ENCODE peak calls at places on chromosomes 4 and X, in six cellular contexts. Y, L, A, N, M and O are unnamed samples. For H3K79me1, the result is how much of the 10 kb centered on the place peaks cover.

GRCh38 chrX:22950278-22951266 is 49.2 kb upstream of the DDX53 start:
- DNase-seq in Y (no peak), M (no peak), A (no peak), L (peak), N (no peak), O (peak)

GRCh38 chr4:4384837-4385236 is 2.1 kb upstream of the NSG1 start:
- DNase-seq in Y (peak), A (peak), L (peak), M (peak), N (peak), O (peak)

GRCh38 chr4:110484767-110485166 is 8.8 kb downstream of the ENPEP start:
- DNase-seq in N (no peak), L (peak), M (peak), A (no peak), Y (no peak), O (peak)

GRCh38 chrX:43500996-43501694 is 155.0 kb upstream of the MAOA start:
- DNase-seq in Y (no peak), M (peak), L (no peak), N (no peak), A (no peak), O (no peak)

GRCh38 chr4:13921805-13922204 is 294.3 kb upstream of the BOD1L1 start:
- DNase-seq in A (no peak), Y (no peak), L (peak), N (no peak), M (no peak), O (peak)

GRCh38 chr4:144820115-144820514 is 174.2 kb downstream of the HHIP start:
- DNase-seq in M (no peak), Y (no peak), A (no peak), N (no peak), L (peak), O (no peak)

GRCh38 chrX:49001521-49002090 is 458 bp downstream of the GRIPAP1 start:
- DNase-seq in Y (peak), N (peak), L (peak), A (peak), M (peak), O (peak)

GRCh38 chr4:26302390-26302897 is 18.4 kb upstream of the RBPJ start:
- DNase-seq in M (no peak), Y (no peak), N (no peak), A (no peak), L (no peak), O (no peak)

GRCh38 chr4:120198411-120198810 is 131.8 kb upstream of the MAD2L1 start:
- DNase-seq in A (no peak), L (no peak), M (no peak), Y (no peak), N (no peak), O (no peak)

GRCh38 chrX:153867671-153868070 is 18.3 kb downstream of the L1CAM start:
- DNase-seq in A (no peak), Y (no peak), N (no peak), M (no peak), L (no peak), O (no peak)

GRCh38 chrX:153866302-153867019 is 19.5 kb downstream of the L1CAM start:
- DNase-seq in L (no peak), A (no peak), Y (no peak), N (no peak), M (no peak), O (no peak)

GRCh38 chrX:153865685-153866084 is 20.3 kb downstream of the L1CAM start:
- DNase-seq in L (no peak), A (no peak), N (no peak), M (no peak), Y (no peak), O (no peak)

GRCh38 chrX:153868576-153869472 is 17.1 kb downstream of the L1CAM start:
- DNase-seq in M (no peak), N (no peak), Y (no peak), L (no peak), A (no peak), O (no peak)

GRCh38 chrX:153867139-153867538 is 18.8 kb downstream of the L1CAM start:
- DNase-seq in Y (no peak), L (no peak), N (no peak), A (no peak), M (no peak), O (no peak)
- H3K18ac ChIP-seq in Y (no peak), L (no peak), N (no peak), A (no peak), M (no peak), O (no peak)

GRCh38 chr4:5881340-5881739 is 11.5 kb downstream of the CRMP1 start:
- DNase-seq in N (no peak), L (peak), M (no peak), A (no peak), Y (no peak), O (no peak)
- H3K79me1 ChIP-seq in N (under half), L (under half), M (under half), A (under half), Y (under half), O (under half)

DNA sequence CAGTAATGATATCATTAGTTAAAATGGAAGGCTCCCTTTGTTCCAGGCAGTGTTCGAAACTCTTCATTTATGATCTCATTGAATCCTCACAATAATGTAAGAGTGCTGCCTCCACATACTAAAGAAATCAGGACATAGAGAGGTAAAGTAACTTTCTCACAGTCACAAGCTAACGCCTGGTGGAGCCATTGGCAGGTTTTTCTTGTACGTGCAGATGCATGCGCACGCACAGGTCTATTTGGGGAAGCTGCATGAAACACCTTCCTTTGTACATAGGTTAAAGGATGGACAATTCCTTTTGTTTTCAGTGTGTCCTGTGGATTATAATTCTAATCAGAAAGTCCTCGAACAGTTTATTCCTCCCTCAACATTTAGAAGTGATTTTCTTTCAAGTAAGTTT is 176.2 kb downstream of the RAPGEF2 start:
- DNase-seq in Y (no peak), L (no peak), M (no peak), N (no peak), A (no peak), O (no peak)
- H3K14ac ChIP-seq in Y (no peak), L (no peak), M (no peak), N (no peak), A (no peak), O (no peak)

DNA sequence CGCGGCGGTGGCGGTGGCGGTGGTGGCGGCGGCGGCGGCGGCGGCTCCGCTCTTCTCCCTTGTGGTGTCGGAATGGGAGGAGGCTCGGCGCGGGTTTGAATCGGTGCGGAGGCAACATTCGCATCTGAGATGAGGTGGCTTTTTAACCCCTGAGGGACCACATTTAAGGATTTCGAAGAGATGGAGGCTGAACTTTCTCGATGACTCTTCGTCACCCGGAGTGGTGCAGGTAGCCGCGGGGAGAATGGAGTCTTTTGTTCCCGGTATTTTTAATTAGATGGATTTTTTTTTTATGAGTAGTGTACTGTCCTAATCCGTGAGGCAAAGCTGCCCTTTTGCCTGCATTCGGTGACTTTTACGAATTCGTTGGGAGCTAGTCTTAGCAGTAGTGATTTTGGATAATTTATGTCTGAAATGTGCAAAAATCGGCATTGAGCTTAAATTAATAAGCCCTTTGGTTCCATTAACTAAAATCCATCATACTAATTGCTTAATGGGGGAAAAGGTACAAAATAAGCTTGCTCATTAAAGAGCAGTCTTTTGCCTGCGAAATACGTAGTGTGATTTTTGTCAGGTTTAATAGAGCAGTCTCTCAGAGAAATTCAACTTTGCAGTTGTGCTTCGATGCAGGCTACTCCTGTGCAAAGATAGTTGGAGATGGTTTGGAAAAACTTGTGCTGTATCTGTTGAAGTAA is 206.1 kb downstream of the TENM3 start:
- DNase-seq in A (peak), L (peak), M (peak), Y (no peak), N (peak), O (peak)
- H3K18ac ChIP-seq in A (no peak), L (peak), M (peak), Y (peak), N (peak), O (peak)

DNA sequence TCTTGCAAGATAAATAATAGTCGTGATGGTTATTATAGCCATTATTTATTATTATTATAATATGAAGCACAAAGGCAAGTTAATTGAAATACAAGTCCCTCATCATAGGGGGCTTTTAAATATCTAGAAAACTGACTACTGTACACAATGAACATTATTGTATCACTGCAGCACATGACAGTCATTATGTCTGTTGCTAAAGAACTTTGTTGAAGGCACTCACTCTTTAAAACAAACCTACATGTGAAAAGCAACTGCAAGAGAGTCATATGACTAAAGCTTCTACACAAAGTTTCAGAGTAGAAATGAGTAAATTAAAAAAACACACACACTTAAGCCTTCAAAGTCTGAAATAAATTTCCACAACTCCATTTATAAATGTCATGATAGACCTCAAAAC is 23.3 kb upstream of the DCAF12L1 start:
- DNase-seq in M (no peak), Y (no peak), A (no peak), N (no peak), L (no peak), O (no peak)
- H3K79me1 ChIP-seq in M (under half), Y (under half), A (under half), N (under half), L (under half), O (under half)

GRCh38 chrX:77937291-77937690 is 26.8 kb downstream of the ATP7A start:
- DNase-seq in Y (no peak), L (peak), M (no peak), A (no peak), N (no peak), O (peak)

GRCh38 chrX:77936299-77936698 is 25.8 kb downstream of the ATP7A start:
- DNase-seq in L (peak), Y (no peak), A (no peak), N (no peak), M (no peak), O (no peak)

GRCh38 chrX:77938083-77938482 is 27.6 kb downstream of the ATP7A start:
- DNase-seq in L (no peak), M (no peak), Y (no peak), A (no peak), N (no peak), O (no peak)
- H3K14ac ChIP-seq in L (no peak), M (no peak), Y (no peak), A (no peak), N (no peak), O (no peak)

GRCh38 chr4:176792348-176793059 is at the start of gene VEGFC:
- DNase-seq in A (peak), Y (peak), L (peak), M (no peak), N (peak), O (peak)
- H3K18ac ChIP-seq in A (no peak), Y (peak), L (peak), M (no peak), N (peak), O (peak)

GRCh38 chr4:5883916-5884315 is 9.0 kb downstream of the CRMP1 start:
- DNase-seq in Y (no peak), A (no peak), M (no peak), N (no peak), L (no peak), O (peak)
- H3K79me1 ChIP-seq in Y (under half), A (under half), M (under half), N (under half), L (under half), O (under half)